ENCODE peak calls at places on chromosomes 2 and 18, in nine cellular contexts. One of them, this sample, is unnamed.
A peak's percentile ranks its signal among the peaks of the same experiment; 100 is the strongest.

GRCh38 chr2:174914894-174915760 is 90.1 kb downstream of the CHN1 start:
- DNase-seq in tibial nerve: peak; percentile 27
- DNase-seq in CD8-positive, alpha-beta T cell: no peak
- DNase-seq in thyroid gland: peak; percentile 34
- DNase-seq in fibroblast of lung: peak; percentile 75
- DNase-seq in AG09309: no peak
- DNase-seq in brain microvascular endothelial cell: no peak
- DNase-seq in left ventricle myocardium inferior: peak; percentile 51
- DNase-seq in AG04449: no peak
- DNase-seq in this sample: no peak

GRCh38 chr2:225052703-225053102 is 10.4 kb upstream of the DOCK10 start:
- DNase-seq in tibial nerve: no peak
- DNase-seq in AG09309: no peak
- DNase-seq in CD8-positive, alpha-beta T cell: peak; percentile 41
- DNase-seq in left ventricle myocardium inferior: no peak
- DNase-seq in fibroblast of lung: peak; percentile 18
- DNase-seq in AG04449: no peak
- DNase-seq in thyroid gland: no peak
- DNase-seq in brain microvascular endothelial cell: no peak
- DNase-seq in this sample: no peak

GRCh38 chr2:29165362-29166236 is 50.4 kb downstream of the CLIP4 start:
- DNase-seq in left ventricle myocardium inferior: no peak
- DNase-seq in fibroblast of lung: peak; percentile 82
- DNase-seq in AG09309: peak; percentile 39
- DNase-seq in thyroid gland: no peak
- DNase-seq in CD8-positive, alpha-beta T cell: no peak
- DNase-seq in brain microvascular endothelial cell: peak; percentile 63
- DNase-seq in AG04449: peak; percentile 33
- DNase-seq in tibial nerve: no peak
- DNase-seq in this sample: peak; percentile 83

GRCh38 chr2:9964334-9964980 is 13.0 kb downstream of the GRHL1 start:
- DNase-seq in AG04449: no peak
- DNase-seq in thyroid gland: no peak
- DNase-seq in AG09309: no peak
- DNase-seq in left ventricle myocardium inferior: no peak
- DNase-seq in CD8-positive, alpha-beta T cell: no peak
- DNase-seq in tibial nerve: no peak
- DNase-seq in brain microvascular endothelial cell: no peak
- DNase-seq in fibroblast of lung: no peak
- DNase-seq in this sample: no peak

GRCh38 chr2:20640411-20641122 is 10.3 kb downstream of the HS1BP3 start:
- DNase-seq in thyroid gland: peak; percentile 79
- DNase-seq in fibroblast of lung: no peak
- DNase-seq in AG04449: no peak
- DNase-seq in brain microvascular endothelial cell: no peak
- DNase-seq in left ventricle myocardium inferior: peak; percentile 47
- DNase-seq in CD8-positive, alpha-beta T cell: no peak
- DNase-seq in tibial nerve: no peak
- DNase-seq in AG09309: no peak
- DNase-seq in this sample: no peak

GRCh38 chr2:10688921-10689807 is 611 bp downstream of the NOL10 start:
- DNase-seq in left ventricle myocardium inferior: peak; percentile 20
- DNase-seq in AG04449: no peak
- DNase-seq in fibroblast of lung: peak; percentile 6
- DNase-seq in brain microvascular endothelial cell: no peak
- DNase-seq in AG09309: no peak
- DNase-seq in CD8-positive, alpha-beta T cell: no peak
- DNase-seq in tibial nerve: peak; percentile 7
- DNase-seq in thyroid gland: peak; percentile 38
- DNase-seq in this sample: no peak

GRCh38 chr2:152407204-152407721 is 72.3 kb downstream of the FMNL2 start:
- DNase-seq in left ventricle myocardium inferior: peak; percentile 33
- DNase-seq in fibroblast of lung: peak; percentile 35
- DNase-seq in thyroid gland: peak; percentile 77
- DNase-seq in CD8-positive, alpha-beta T cell: no peak
- DNase-seq in brain microvascular endothelial cell: peak; percentile 53
- DNase-seq in AG09309: no peak
- DNase-seq in tibial nerve: no peak
- DNase-seq in AG04449: no peak
- DNase-seq in this sample: peak; percentile 67

GRCh38 chr2:236740506-236740905 is 170.9 kb downstream of the ACKR3 start:
- DNase-seq in fibroblast of lung: no peak
- DNase-seq in AG09309: no peak
- DNase-seq in thyroid gland: no peak
- DNase-seq in brain microvascular endothelial cell: no peak
- DNase-seq in tibial nerve: no peak
- DNase-seq in left ventricle myocardium inferior: no peak
- DNase-seq in AG04449: no peak
- DNase-seq in CD8-positive, alpha-beta T cell: no peak
- DNase-seq in this sample: no peak

GRCh38 chr18:69400253-69400975 is at the start of gene DOK6:
- DNase-seq in fibroblast of lung: peak; percentile 83
- DNase-seq in AG09309: peak; percentile 21
- DNase-seq in tibial nerve: peak; percentile 25
- DNase-seq in CD8-positive, alpha-beta T cell: no peak
- DNase-seq in left ventricle myocardium inferior: peak; percentile 66
- DNase-seq in brain microvascular endothelial cell: peak; percentile 82
- DNase-seq in AG04449: no peak
- DNase-seq in thyroid gland: peak; percentile 65
- DNase-seq in this sample: peak; percentile 29

GRCh38 chr18:526681-527080 is 26.2 kb upstream of the COLEC12 start:
- DNase-seq in fibroblast of lung: no peak
- DNase-seq in brain microvascular endothelial cell: no peak
- DNase-seq in AG09309: no peak
- DNase-seq in left ventricle myocardium inferior: no peak
- DNase-seq in tibial nerve: no peak
- DNase-seq in AG04449: no peak
- DNase-seq in thyroid gland: no peak
- DNase-seq in CD8-positive, alpha-beta T cell: no peak
- DNase-seq in this sample: no peak

GRCh38 chr2:36356199-36356989 is 816 bp downstream of the CRIM1 start:
- DNase-seq in fibroblast of lung: no peak
- DNase-seq in thyroid gland: peak; percentile 63
- DNase-seq in tibial nerve: no peak
- DNase-seq in CD8-positive, alpha-beta T cell: peak; percentile 23
- DNase-seq in AG09309: no peak
- DNase-seq in AG04449: no peak
- DNase-seq in left ventricle myocardium inferior: peak; percentile 54
- DNase-seq in brain microvascular endothelial cell: no peak
- DNase-seq in this sample: peak; percentile 64

GRCh38 chr2:205660521-205661124 is 21.7 kb upstream of the NRP2 start:
- DNase-seq in fibroblast of lung: peak; percentile 93
- DNase-seq in tibial nerve: peak; percentile 51
- DNase-seq in thyroid gland: no peak
- DNase-seq in brain microvascular endothelial cell: peak; percentile 87
- DNase-seq in AG09309: peak; percentile 89
- DNase-seq in AG04449: peak; percentile 95
- DNase-seq in CD8-positive, alpha-beta T cell: peak; percentile 33
- DNase-seq in left ventricle myocardium inferior: no peak
- DNase-seq in this sample: peak; percentile 91

GRCh38 chr2:157830696-157831570 is 45.2 kb downstream of the ACVR1 start:
- DNase-seq in brain microvascular endothelial cell: peak; percentile 89
- DNase-seq in tibial nerve: peak; percentile 78
- DNase-seq in fibroblast of lung: peak; percentile 96
- DNase-seq in left ventricle myocardium inferior: no peak
- DNase-seq in CD8-positive, alpha-beta T cell: no peak
- DNase-seq in AG09309: peak; percentile 73
- DNase-seq in thyroid gland: peak; percentile 66
- DNase-seq in AG04449: peak; percentile 79
- DNase-seq in this sample: peak; percentile 96

GRCh38 chr2:127968610-127969339 is 59.1 kb downstream of the SAP130 start:
- DNase-seq in fibroblast of lung: no peak
- DNase-seq in CD8-positive, alpha-beta T cell: no peak
- DNase-seq in AG09309: no peak
- DNase-seq in thyroid gland: no peak
- DNase-seq in brain microvascular endothelial cell: no peak
- DNase-seq in tibial nerve: no peak
- DNase-seq in AG04449: peak; percentile 9
- DNase-seq in left ventricle myocardium inferior: no peak
- DNase-seq in this sample: peak; percentile 2

GRCh38 chr2:168118733-168119518 is 128.5 kb downstream of the STK39 start:
- DNase-seq in tibial nerve: peak; percentile 75
- DNase-seq in thyroid gland: no peak
- DNase-seq in CD8-positive, alpha-beta T cell: no peak
- DNase-seq in brain microvascular endothelial cell: peak; percentile 82
- DNase-seq in AG09309: peak; percentile 41
- DNase-seq in left ventricle myocardium inferior: no peak
- DNase-seq in fibroblast of lung: peak; percentile 88
- DNase-seq in AG04449: peak; percentile 51
- DNase-seq in this sample: peak; percentile 74

GRCh38 chr2:159516241-159516758 is 100.0 kb downstream of the BAZ2B start:
- DNase-seq in CD8-positive, alpha-beta T cell: no peak
- DNase-seq in AG09309: no peak
- DNase-seq in fibroblast of lung: peak; percentile 42
- DNase-seq in AG04449: no peak
- DNase-seq in brain microvascular endothelial cell: peak; percentile 5
- DNase-seq in thyroid gland: no peak
- DNase-seq in left ventricle myocardium inferior: no peak
- DNase-seq in tibial nerve: no peak
- DNase-seq in this sample: peak; percentile 89

GRCh38 chr2:159521272-159521671 is 95.1 kb downstream of the BAZ2B start:
- DNase-seq in CD8-positive, alpha-beta T cell: no peak
- DNase-seq in fibroblast of lung: no peak
- DNase-seq in tibial nerve: no peak
- DNase-seq in left ventricle myocardium inferior: no peak
- DNase-seq in AG04449: no peak
- DNase-seq in brain microvascular endothelial cell: no peak
- DNase-seq in thyroid gland: no peak
- DNase-seq in AG09309: no peak
- DNase-seq in this sample: no peak

GRCh38 chr2:159513745-159514144 is 102.6 kb downstream of the BAZ2B start:
- DNase-seq in thyroid gland: no peak
- DNase-seq in left ventricle myocardium inferior: no peak
- DNase-seq in AG09309: no peak
- DNase-seq in AG04449: no peak
- DNase-seq in CD8-positive, alpha-beta T cell: no peak
- DNase-seq in fibroblast of lung: no peak
- DNase-seq in tibial nerve: no peak
- DNase-seq in brain microvascular endothelial cell: no peak
- DNase-seq in this sample: no peak

GRCh38 chr2:159518321-159519005 is 97.9 kb downstream of the BAZ2B start:
- DNase-seq in AG09309: no peak
- DNase-seq in left ventricle myocardium inferior: no peak
- DNase-seq in tibial nerve: no peak
- DNase-seq in thyroid gland: no peak
- DNase-seq in brain microvascular endothelial cell: no peak
- DNase-seq in CD8-positive, alpha-beta T cell: no peak
- DNase-seq in AG04449: no peak
- DNase-seq in fibroblast of lung: no peak
- DNase-seq in this sample: peak; percentile 54

GRCh38 chr2:159515482-159515881 is 100.9 kb downstream of the BAZ2B start:
- DNase-seq in CD8-positive, alpha-beta T cell: no peak
- DNase-seq in AG09309: no peak
- DNase-seq in brain microvascular endothelial cell: no peak
- DNase-seq in left ventricle myocardium inferior: no peak
- DNase-seq in AG04449: no peak
- DNase-seq in thyroid gland: no peak
- DNase-seq in tibial nerve: no peak
- DNase-seq in fibroblast of lung: no peak
- DNase-seq in this sample: no peak
- H3K4me3 ChIP-seq in CD8-positive, alpha-beta T cell: peak overlapping the region; percentile 4
- H3K4me3 ChIP-seq in AG09309: no peak overlapping the region
- H3K4me3 ChIP-seq in brain microvascular endothelial cell: no peak overlapping the region
- H3K4me3 ChIP-seq in left ventricle myocardium inferior: peak overlapping the region; percentile 65
- H3K4me3 ChIP-seq in AG04449: no peak overlapping the region
- H3K4me3 ChIP-seq in thyroid gland: no peak overlapping the region
- H3K4me3 ChIP-seq in tibial nerve: peak overlapping the region; percentile 50
- H3K4me3 ChIP-seq in fibroblast of lung: no peak overlapping the region
- H3K4me3 ChIP-seq in this sample: peak overlapping the region; percentile 74

GRCh38 chr18:54247488-54248175 is 21.7 kb upstream of the POLI start:
- DNase-seq in tibial nerve: no peak
- DNase-seq in AG09309: no peak
- DNase-seq in brain microvascular endothelial cell: no peak
- DNase-seq in left ventricle myocardium inferior: no peak
- DNase-seq in thyroid gland: no peak
- DNase-seq in AG04449: no peak
- DNase-seq in fibroblast of lung: no peak
- DNase-seq in CD8-positive, alpha-beta T cell: no peak
- DNase-seq in this sample: peak; percentile 51
- TF ChIP-seq CTCF in tibial nerve: no peak
- TF ChIP-seq CTCF in AG09309: no peak
- TF ChIP-seq CTCF in brain microvascular endothelial cell: no peak
- TF ChIP-seq CTCF in left ventricle myocardium inferior: no peak
- TF ChIP-seq CTCF in thyroid gland: no peak
- TF ChIP-seq CTCF in AG04449: no peak
- TF ChIP-seq CTCF in fibroblast of lung: no peak
- TF ChIP-seq CTCF in CD8-positive, alpha-beta T cell: no peak
- TF ChIP-seq CTCF in this sample: peak; percentile 1

GRCh38 chr2:66432801-66433694 is 1.9 kb upstream of the MEIS1 start:
- DNase-seq in fibroblast of lung: peak; percentile 98
- DNase-seq in thyroid gland: peak; percentile 67
- DNase-seq in left ventricle myocardium inferior: peak; percentile 88
- DNase-seq in tibial nerve: peak; percentile 81
- DNase-seq in CD8-positive, alpha-beta T cell: peak; percentile 25
- DNase-seq in brain microvascular endothelial cell: peak; percentile 78
- DNase-seq in AG09309: peak; percentile 93
- DNase-seq in AG04449: peak; percentile 90
- DNase-seq in this sample: peak; percentile 97

GRCh38 chr2:66430906-66431619 is 3.9 kb upstream of the MEIS1 start:
- DNase-seq in tibial nerve: no peak
- DNase-seq in fibroblast of lung: no peak
- DNase-seq in CD8-positive, alpha-beta T cell: no peak
- DNase-seq in AG04449: no peak
- DNase-seq in AG09309: no peak
- DNase-seq in brain microvascular endothelial cell: no peak
- DNase-seq in left ventricle myocardium inferior: no peak
- DNase-seq in thyroid gland: no peak
- DNase-seq in this sample: no peak

GRCh38 chr2:66433695-66433944 is 1.3 kb upstream of the MEIS1 start:
- DNase-seq in AG04449: no peak
- DNase-seq in AG09309: no peak
- DNase-seq in thyroid gland: no peak
- DNase-seq in fibroblast of lung: no peak
- DNase-seq in left ventricle myocardium inferior: no peak
- DNase-seq in brain microvascular endothelial cell: no peak
- DNase-seq in CD8-positive, alpha-beta T cell: no peak
- DNase-seq in tibial nerve: no peak
- DNase-seq in this sample: no peak

GRCh38 chr2:66430195-66430905 is 4.6 kb upstream of the MEIS1 start:
- DNase-seq in CD8-positive, alpha-beta T cell: no peak
- DNase-seq in left ventricle myocardium inferior: no peak
- DNase-seq in AG04449: no peak
- DNase-seq in brain microvascular endothelial cell: no peak
- DNase-seq in tibial nerve: no peak
- DNase-seq in thyroid gland: no peak
- DNase-seq in fibroblast of lung: no peak
- DNase-seq in AG09309: no peak
- DNase-seq in this sample: no peak

GRCh38 chr2:66431840-66432511 is 2.9 kb upstream of the MEIS1 start:
- DNase-seq in brain microvascular endothelial cell: no peak
- DNase-seq in AG09309: no peak
- DNase-seq in thyroid gland: no peak
- DNase-seq in CD8-positive, alpha-beta T cell: no peak
- DNase-seq in left ventricle myocardium inferior: no peak
- DNase-seq in AG04449: no peak
- DNase-seq in fibroblast of lung: no peak
- DNase-seq in tibial nerve: no peak
- DNase-seq in this sample: no peak
- H3K4me3 ChIP-seq in brain microvascular endothelial cell: peak overlapping the region; percentile 31
- H3K4me3 ChIP-seq in AG09309: no peak overlapping the region
- H3K4me3 ChIP-seq in thyroid gland: no peak overlapping the region
- H3K4me3 ChIP-seq in CD8-positive, alpha-beta T cell: no peak overlapping the region
- H3K4me3 ChIP-seq in left ventricle myocardium inferior: no peak overlapping the region
- H3K4me3 ChIP-seq in AG04449: peak overlapping the region; percentile 67
- H3K4me3 ChIP-seq in fibroblast of lung: peak overlapping the region; percentile 10
- H3K4me3 ChIP-seq in tibial nerve: peak overlapping the region; percentile 74
- H3K4me3 ChIP-seq in this sample: no peak overlapping the region

GRCh38 chr2:332592-332991 is 44.7 kb upstream of the ALKAL2 start:
- DNase-seq in AG09309: no peak
- DNase-seq in CD8-positive, alpha-beta T cell: no peak
- DNase-seq in thyroid gland: no peak
- DNase-seq in fibroblast of lung: no peak
- DNase-seq in AG04449: no peak
- DNase-seq in brain microvascular endothelial cell: no peak
- DNase-seq in tibial nerve: no peak
- DNase-seq in left ventricle myocardium inferior: no peak
- DNase-seq in this sample: no peak
- TF ChIP-seq CTCF in AG09309: no peak
- TF ChIP-seq CTCF in CD8-positive, alpha-beta T cell: no peak
- TF ChIP-seq CTCF in thyroid gland: no peak
- TF ChIP-seq CTCF in fibroblast of lung: peak; percentile 5
- TF ChIP-seq CTCF in AG04449: no peak
- TF ChIP-seq CTCF in brain microvascular endothelial cell: peak; percentile 15
- TF ChIP-seq CTCF in tibial nerve: no peak
- TF ChIP-seq CTCF in left ventricle myocardium inferior: no peak
- TF ChIP-seq CTCF in this sample: no peak

This sample was measured in epithelial cell of esophagus.